ENCODE peak calls at places on chromosomes 1 and 21, in nine cellular contexts. B, R, L, Q, Y, Z, K, H and W are unnamed samples.

GRCh38 chr21:35924714-35925301 is 135.5 kb downstream of the SETD4 start:
- DNase-seq in B (no peak), R (peak), L (no peak), Q (peak), Y (no peak), Z (no peak), K (peak), H (peak), W (no peak)

GRCh38 chr1:153608089-153608672 is 4.8 kb downstream of the S100A16 start:
- DNase-seq in B (no peak), R (no peak), L (no peak), Q (no peak), Y (no peak), Z (peak), K (no peak), H (peak), W (no peak)

GRCh38 chr1:46527474-46528296 is 23.8 kb downstream of the KNCN start:
- DNase-seq in B (peak), R (peak), L (peak), Q (peak), Y (peak), Z (peak), K (no peak), H (peak), W (peak)

GRCh38 chr1:12167493-12168429 is 970 bp downstream of the TNFRSF1B start:
- DNase-seq in B (no peak), R (no peak), L (no peak), Q (no peak), Y (no peak), Z (no peak), K (no peak), H (no peak), W (peak)

GRCh38 chr1:2381741-2382620 is 9.4 kb downstream of the MORN1 start:
- DNase-seq in B (peak), R (peak), L (peak), Q (peak), Y (peak), Z (peak), K (peak), H (peak), W (peak)

GRCh38 chr1:14952626-14953314 is 200.8 kb upstream of the TMEM51 start:
- DNase-seq in B (no peak), R (no peak), L (no peak), Q (peak), Y (no peak), Z (no peak), K (no peak), H (no peak), W (no peak)

GRCh38 chr1:93979718-93980319 is 70.6 kb upstream of the GCLM start:
- DNase-seq in B (no peak), R (peak), L (peak), Q (no peak), Y (no peak), Z (no peak), K (peak), H (peak), W (peak)

GRCh38 chr1:176878750-176879536 is 285.6 kb downstream of the ASTN1 start:
- DNase-seq in B (no peak), R (no peak), L (no peak), Q (no peak), Y (no peak), Z (no peak), K (no peak), H (no peak), W (no peak)

GRCh38 chr1:30191154-30191702 is 532.2 kb downstream of the MATN1 start:
- DNase-seq in B (peak), R (peak), L (no peak), Q (peak), Y (peak), Z (no peak), K (no peak), H (peak), W (peak)

DNA sequence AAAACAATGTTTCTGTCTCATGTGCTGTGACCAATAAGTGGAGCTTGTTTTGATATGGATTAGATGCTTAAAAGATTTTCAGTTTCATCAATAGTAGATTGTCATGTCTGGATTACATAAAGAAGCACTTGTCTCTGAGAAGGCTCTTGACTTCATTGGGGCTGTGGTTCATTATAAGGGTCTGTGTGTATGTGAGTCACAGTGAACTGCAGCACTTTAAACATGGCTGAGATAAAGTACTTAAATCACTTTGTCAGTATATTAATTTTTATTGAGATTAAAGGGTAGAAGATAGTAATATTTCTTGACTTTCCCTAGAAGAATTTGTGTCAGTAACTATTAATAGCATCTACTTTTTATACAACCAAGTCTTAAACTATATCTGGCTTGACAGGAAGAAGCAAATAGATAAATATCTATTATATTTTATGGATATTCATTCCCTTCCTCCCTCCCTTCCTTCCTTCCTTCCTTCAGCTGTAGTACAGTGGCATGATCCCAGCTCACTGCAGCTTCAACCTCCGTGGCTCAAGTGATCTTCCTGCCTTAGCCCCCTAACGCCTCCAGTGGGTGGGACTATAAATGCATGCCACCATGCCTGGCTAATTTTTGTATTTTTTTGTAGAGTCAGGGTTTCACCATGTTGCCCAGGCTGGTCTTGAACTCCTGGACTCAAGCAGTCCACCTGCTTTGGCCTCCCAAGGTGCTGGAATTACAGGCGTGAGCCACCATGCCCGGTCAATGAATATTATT is 48.8 kb downstream of the ZFYVE9 start:
- DNase-seq in B (no peak), R (no peak), L (no peak), Q (no peak), Y (no peak), Z (no peak), K (no peak), H (no peak), W (no peak)
- TF ChIP-seq CTCF in B (no peak), R (no peak), L (no peak), Q (no peak), Y (peak), Z (no peak), K (no peak), H (no peak), W (no peak)

GRCh38 chr1:240193699-240194098 is 102.0 kb downstream of the FMN2 start:
- DNase-seq in B (no peak), R (no peak), L (no peak), Q (no peak), Y (no peak), Z (no peak), K (no peak), H (no peak), W (no peak)

GRCh38 chr1:240192851-240193250 is 101.2 kb downstream of the FMN2 start:
- DNase-seq in B (no peak), R (no peak), L (no peak), Q (no peak), Y (no peak), Z (no peak), K (no peak), H (no peak), W (no peak)

GRCh38 chr1:240188139-240188538 is 96.5 kb downstream of the FMN2 start:
- DNase-seq in B (no peak), R (no peak), L (no peak), Q (no peak), Y (no peak), Z (no peak), K (no peak), H (no peak), W (no peak)

GRCh38 chr1:240189386-240189989 is 97.8 kb downstream of the FMN2 start:
- DNase-seq in B (no peak), R (peak), L (no peak), Q (no peak), Y (no peak), Z (peak), K (no peak), H (peak), W (no peak)

DNA sequence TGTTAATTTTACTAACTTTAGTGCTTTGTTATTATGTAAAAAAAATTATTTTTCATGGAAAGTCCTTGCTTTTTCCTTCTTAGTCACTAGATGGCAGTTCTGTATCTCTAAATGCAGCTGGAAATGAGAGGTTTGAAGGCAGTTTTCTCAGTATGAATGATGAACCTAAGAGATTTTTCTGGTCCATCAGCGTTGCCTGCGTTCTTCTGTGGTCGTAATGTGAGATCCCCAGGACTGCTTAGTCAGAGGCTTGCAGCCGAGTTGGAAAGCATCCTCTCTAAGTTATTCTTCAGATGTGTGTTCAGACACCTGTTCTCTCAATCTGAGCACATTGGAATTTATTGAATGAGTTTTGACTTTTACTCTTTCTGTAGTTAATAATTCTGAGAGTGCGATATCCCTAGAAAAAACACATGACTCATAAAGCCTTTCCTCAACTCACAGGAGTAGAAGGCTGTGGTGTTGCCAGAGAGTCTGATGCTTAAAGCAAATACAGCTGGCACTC is 99.2 kb downstream of the FMN2 start:
- DNase-seq in B (no peak), R (peak), L (peak), Q (no peak), Y (no peak), Z (no peak), K (peak), H (peak), W (no peak)
- TF ChIP-seq CTCF in B (no peak), R (peak), L (no peak), Q (peak), Y (peak), Z (peak), K (peak), H (peak), W (peak)

DNA sequence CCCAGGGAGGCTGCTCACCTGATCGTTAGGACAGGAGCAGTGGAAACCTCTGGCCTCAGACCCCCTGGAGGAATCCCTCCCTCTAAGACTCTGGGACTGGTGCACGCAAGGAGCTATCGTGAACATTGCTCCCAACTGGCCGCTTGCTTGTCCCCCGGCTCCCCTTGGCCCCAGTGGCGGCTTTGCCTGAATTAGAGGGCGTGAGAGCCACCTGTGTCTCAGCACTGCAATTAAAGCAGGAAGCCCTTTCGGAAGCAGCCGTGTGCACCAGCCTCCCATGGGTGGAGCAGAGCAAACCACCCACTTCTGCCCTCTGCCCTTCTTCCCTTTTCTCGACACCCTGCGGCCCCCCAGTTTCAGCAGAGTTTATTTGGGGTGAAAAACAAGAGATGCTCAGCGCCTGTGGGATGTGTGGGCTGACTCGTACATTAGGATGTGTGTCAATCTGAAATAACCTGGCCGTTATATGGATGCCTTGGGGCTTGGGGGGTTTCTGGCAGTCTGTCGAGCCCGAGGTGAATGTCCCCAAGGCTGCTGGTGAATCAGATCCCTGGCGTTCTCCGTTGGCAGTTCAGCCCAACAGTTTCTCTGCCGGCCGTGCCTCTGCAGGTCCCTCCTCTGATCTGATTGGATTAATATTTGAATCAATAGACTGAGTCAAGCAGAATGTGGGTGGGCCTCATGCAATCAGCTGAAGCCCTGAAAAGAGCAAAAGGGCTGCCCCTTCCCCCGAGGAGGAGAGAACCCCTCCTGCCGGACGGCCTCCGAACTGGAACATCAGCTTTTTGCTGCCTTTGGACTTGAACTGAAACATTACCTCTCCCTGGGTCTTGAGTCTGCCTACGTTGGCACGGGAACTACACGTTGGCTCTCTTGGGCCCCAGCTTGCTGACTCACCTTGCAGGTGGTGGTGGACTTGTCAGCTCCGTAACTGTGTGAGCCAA is 7.3 kb upstream of the UMODL1 start:
- DNase-seq in B (peak), R (no peak), L (no peak), Q (no peak), Y (no peak), Z (peak), K (no peak), H (no peak), W (no peak)
- TF ChIP-seq CTCF in B (no peak), R (no peak), L (no peak), Q (no peak), Y (no peak), Z (no peak), K (no peak), H (no peak), W (no peak)

DNA sequence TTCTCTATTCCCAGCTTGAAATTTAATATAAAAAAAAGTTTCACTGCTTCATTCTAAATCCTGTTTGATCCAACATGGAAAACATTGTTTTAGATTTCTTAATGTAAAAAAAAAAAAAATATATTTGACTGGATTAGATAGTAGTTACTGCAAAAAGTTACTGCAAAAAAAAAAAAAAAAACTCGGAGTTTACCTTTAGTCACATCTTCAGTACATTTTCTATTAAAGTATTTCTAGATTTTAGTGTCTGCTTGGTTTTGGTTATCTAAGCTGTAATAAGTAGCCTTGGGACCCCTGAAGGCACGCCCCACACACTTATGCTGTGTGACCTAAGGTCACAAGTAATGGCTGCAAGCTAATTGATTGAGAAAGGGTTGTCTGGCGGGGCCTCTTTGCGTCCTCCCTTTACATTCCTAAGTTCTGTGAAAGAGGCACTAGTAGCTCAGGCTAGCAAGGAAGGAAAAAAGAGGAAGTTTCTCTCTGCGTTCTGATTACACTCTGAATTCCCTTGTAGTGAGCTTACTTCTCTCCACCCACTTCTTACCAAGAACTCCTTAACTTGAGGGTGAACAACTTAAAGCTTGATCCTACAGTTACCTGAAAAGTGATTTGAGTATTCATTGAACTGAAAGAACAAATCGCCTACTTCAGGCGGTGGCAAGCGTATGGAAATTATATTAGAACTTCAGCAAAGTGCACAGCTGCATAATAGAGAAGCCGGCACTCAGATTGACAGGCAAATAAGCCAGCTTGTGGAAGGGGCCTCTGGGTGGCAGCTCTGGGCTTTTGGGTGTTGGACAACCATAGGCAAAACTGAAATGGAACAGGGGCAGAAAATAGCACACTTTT is 464.2 kb downstream of the USP25 start:
- DNase-seq in B (peak), R (peak), L (peak), Q (peak), Y (no peak), Z (no peak), K (peak), H (peak), W (no peak)
- TF ChIP-seq CTCF in B (no peak), R (peak), L (no peak), Q (peak), Y (no peak), Z (peak), K (peak), H (peak), W (no peak)

GRCh38 chr1:91805343-91805801 is 80.6 kb downstream of the TGFBR3 start:
- DNase-seq in B (no peak), R (no peak), L (no peak), Q (no peak), Y (no peak), Z (no peak), K (no peak), H (no peak), W (no peak)
- TF ChIP-seq CTCF in B (no peak), R (peak), L (no peak), Q (no peak), Y (no peak), Z (peak), K (no peak), H (no peak), W (no peak)

DNA sequence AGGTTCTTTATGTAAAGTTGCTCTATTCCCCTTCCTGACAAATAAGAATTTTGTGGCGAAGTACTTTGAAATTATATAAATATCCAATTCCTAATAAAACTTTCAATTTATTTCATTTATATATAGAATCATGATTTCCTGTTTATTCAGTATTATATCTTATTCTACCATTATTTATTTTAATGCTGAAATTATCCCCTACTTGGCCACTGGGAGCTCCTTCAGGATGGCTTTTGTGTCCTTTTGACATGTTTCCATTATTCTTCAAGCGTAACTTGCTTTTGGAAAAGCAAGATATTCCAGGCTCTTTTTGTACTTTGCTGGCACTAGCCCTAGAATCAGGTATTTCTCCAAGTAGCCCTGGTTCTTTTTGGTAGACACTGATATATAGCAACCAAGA is 67.2 kb upstream of the CACYBP start:
- DNase-seq in B (no peak), R (no peak), L (no peak), Q (no peak), Y (no peak), Z (no peak), K (no peak), H (no peak), W (no peak)
- TF ChIP-seq CTCF in B (no peak), R (peak), L (no peak), Q (no peak), Y (peak), Z (no peak), K (peak), H (no peak), W (peak)

DNA sequence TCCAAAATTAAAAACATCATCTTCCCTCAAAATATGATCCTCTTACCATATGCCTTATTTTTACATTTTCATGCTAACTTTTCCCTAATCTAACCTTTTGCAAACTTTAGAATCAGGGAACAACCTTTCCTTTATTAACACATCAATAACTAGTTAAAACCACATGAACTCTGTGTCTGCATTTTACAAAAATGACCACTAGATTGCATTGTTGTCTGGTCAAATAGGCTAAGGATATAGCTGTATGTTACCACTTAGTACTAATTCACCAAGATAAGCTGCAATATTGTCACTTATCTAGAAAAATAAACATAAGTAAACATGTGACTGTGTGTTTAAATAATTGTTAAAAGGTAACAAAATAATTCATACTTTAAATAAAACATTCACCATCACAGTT is 82.3 kb downstream of the DENND1B start:
- DNase-seq in B (no peak), R (peak), L (no peak), Q (no peak), Y (no peak), Z (peak), K (no peak), H (peak), W (no peak)
- TF ChIP-seq CTCF in B (no peak), R (peak), L (no peak), Q (peak), Y (peak), Z (peak), K (peak), H (peak), W (no peak)